ENCODE peak calls at places on chromosomes 1 and 21, in eight cellular contexts. Y is endothelial cell, C is lower lobe of right lung, W is skeletal muscle cell, P is HCEC 1CT, T is nephron progenitor cell, N is choroid plexus epithelial cell, V is BJ. L is an unnamed sample.

GRCh38 chr21:46362946-46363345 is 39.0 kb downstream of the PCNT start:
- DNase-seq in T (no peak), C (no peak), P (no peak), N (no peak), W (no peak), Y (no peak), V (no peak), L (no peak)

GRCh38 chr1:6269997-6270401 is 9.1 kb upstream of the GPR153 start:
- DNase-seq in N (no peak), W (no peak), P (no peak), Y (no peak), C (no peak), V (no peak), T (peak), L (no peak)

GRCh38 chr1:216670118-216670870 is 52.9 kb downstream of the ESRRG start:
- DNase-seq in V (no peak), T (no peak), N (no peak), P (peak), W (peak), C (no peak), Y (no peak), L (no peak)

GRCh38 chr1:220788146-220788545 is 1.4 kb downstream of the MTARC1 start:
- DNase-seq in N (peak), C (no peak), Y (no peak), V (no peak), W (no peak), P (no peak), T (no peak), L (no peak)

GRCh38 chr1:111406325-111406768 is 21.2 kb downstream of the OVGP1 start:
- DNase-seq in P (no peak), Y (no peak), T (no peak), W (no peak), C (no peak), V (no peak), N (peak), L (no peak)

GRCh38 chr1:3504823-3505155 is 50.3 kb downstream of the ARHGEF16 start:
- DNase-seq in T (no peak), Y (no peak), P (no peak), W (no peak), N (peak), V (no peak), C (no peak), L (no peak)

GRCh38 chr1:182990413-182991144 is 32.6 kb upstream of the LAMC1 start:
- DNase-seq in P (peak), Y (no peak), N (peak), C (no peak), T (no peak), V (peak), W (peak), L (no peak)

GRCh38 chr1:186076006-186076405 is 299.0 kb downstream of the TPR start:
- DNase-seq in P (no peak), N (no peak), C (no peak), T (no peak), V (no peak), Y (no peak), W (no peak), L (no peak)

GRCh38 chr1:2910211-2910610 is 108.7 kb upstream of the TTC34 start:
- DNase-seq in T (no peak), P (no peak), W (no peak), N (no peak), V (no peak), C (no peak), Y (no peak), L (no peak)

GRCh38 chr1:151047591-151047924 is at the start of gene C1orf56:
- DNase-seq in V (no peak), W (no peak), Y (peak), C (peak), T (peak), P (peak), N (peak), L (no peak)

GRCh38 chr1:117541003-117541402 is 64.8 kb upstream of the TENT5C start:
- DNase-seq in Y (no peak), N (no peak), P (no peak), T (no peak), W (no peak), V (no peak), C (peak), L (no peak)

GRCh38 chr1:234780112-234780511 is 170.1 kb upstream of the IRF2BP2 start:
- DNase-seq in Y (no peak), C (no peak), P (no peak), W (no peak), V (no peak), T (no peak), N (no peak), L (no peak)

GRCh38 chr1:170856455-170856854 is 78.9 kb upstream of the MROH9 start:
- DNase-seq in T (no peak), N (no peak), C (no peak), P (no peak), Y (no peak), W (no peak), V (no peak), L (no peak)

GRCh38 chr1:204177133-204177532 is 11.0 kb upstream of the REN start:
- DNase-seq in N (no peak), P (no peak), Y (no peak), V (no peak), C (no peak), W (no peak), T (no peak), L (no peak)

GRCh38 chr1:162538815-162539431 is 22.6 kb upstream of the UAP1 start:
- DNase-seq in T (no peak), N (peak), Y (no peak), C (no peak), P (peak), W (peak), V (peak), L (peak)

GRCh38 chr1:41611932-41612450 is 127.5 kb upstream of the EDN2 start:
- DNase-seq in V (no peak), N (no peak), T (no peak), P (no peak), Y (no peak), W (no peak), C (no peak), L (no peak)

GRCh38 chr1:153597206-153597605 is 15.7 kb downstream of the S100A16 start:
- DNase-seq in Y (no peak), C (no peak), N (peak), T (no peak), W (no peak), V (no peak), P (peak), L (no peak)

GRCh38 chr1:93349231-93350135 is 3.8 kb downstream of the DR1 start:
- DNase-seq in Y (no peak), P (no peak), V (no peak), N (peak), W (no peak), T (no peak), C (no peak), L (no peak)

GRCh38 chr1:193183019-193183643 is 3.3 kb downstream of the B3GALT2 start:
- DNase-seq in W (no peak), N (peak), T (peak), Y (peak), C (no peak), V (no peak), P (peak), L (peak)

GRCh38 chr1:69835924-69836323 is 268.2 kb downstream of the LRRC7 start:
- DNase-seq in V (no peak), N (no peak), T (no peak), Y (no peak), P (no peak), W (no peak), C (no peak), L (no peak)

GRCh38 chr1:10904396-10905358 is 107.8 kb upstream of the TARDBP start:
- DNase-seq in C (peak), Y (no peak), T (no peak), V (no peak), W (no peak), N (no peak), P (no peak), L (no peak)

GRCh38 chr1:45552309-45552708 is 1.7 kb downstream of the AKR1A1 start:
- DNase-seq in W (no peak), P (no peak), V (no peak), C (peak), T (no peak), N (peak), Y (no peak), L (no peak)

GRCh38 chr1:25954371-25954938 is 43.4 kb downstream of the PAFAH2 start:
- DNase-seq in W (no peak), C (no peak), N (no peak), V (no peak), P (no peak), Y (no peak), T (no peak), L (no peak)

GRCh38 chr21:41877901-41878830 is 978 bp downstream of the PRDM15 start:
- DNase-seq in P (peak), T (no peak), W (no peak), N (peak), C (peak), V (no peak), Y (no peak), L (peak)

GRCh38 chr21:43731476-43731875 is 12.5 kb downstream of the PDXK start:
- DNase-seq in N (no peak), V (no peak), Y (no peak), P (no peak), C (no peak), T (no peak), W (no peak), L (no peak)

GRCh38 chr1:62918706-62919105 is 134.8 kb downstream of the ATG4C start:
- DNase-seq in W (no peak), C (no peak), T (no peak), Y (no peak), V (no peak), P (no peak), N (no peak), L (no peak)

L was measured in GM04504.